ENCODE peak calls at places on chromosomes 7 and 10, in four cellular contexts. F is HL-60, D is K562, M is GM12878. B is an unnamed sample.

GRCh38 chr7:134174797-134175261 is 47.7 kb downstream of the LRGUK start:
- DNase-seq in F (peak), D (peak), M (peak), B (peak)

GRCh38 chr7:108314049-108314448 is 142.2 kb downstream of the NRCAM start:
- DNase-seq in M (no peak), D (no peak), F (no peak), B (no peak)

GRCh38 chr7:123054357-123055133 is 59.0 kb upstream of the TAS2R16 start:
- DNase-seq in D (no peak), M (no peak), F (no peak), B (no peak)

GRCh38 chr10:101236376-101237079 is 7.3 kb upstream of the LBX1 start:
- DNase-seq in M (no peak), F (no peak), D (peak), B (no peak)

GRCh38 chr7:135342887-135343286 is 109.2 kb downstream of the STRA8 start:
- DNase-seq in D (no peak), F (no peak), M (no peak), B (no peak)

GRCh38 chr7:130844811-130845580 is 111.0 kb upstream of the KLF14 start:
- DNase-seq in F (no peak), D (no peak), M (no peak), B (no peak)

GRCh38 chr7:121282129-121282528 is 46.7 kb upstream of the WNT16 start:
- DNase-seq in D (no peak), M (no peak), F (no peak), B (no peak)

GRCh38 chr10:62816179-62817119 is at the start of gene EGR2:
- DNase-seq in D (peak), F (peak), M (peak), B (peak)

DNA sequence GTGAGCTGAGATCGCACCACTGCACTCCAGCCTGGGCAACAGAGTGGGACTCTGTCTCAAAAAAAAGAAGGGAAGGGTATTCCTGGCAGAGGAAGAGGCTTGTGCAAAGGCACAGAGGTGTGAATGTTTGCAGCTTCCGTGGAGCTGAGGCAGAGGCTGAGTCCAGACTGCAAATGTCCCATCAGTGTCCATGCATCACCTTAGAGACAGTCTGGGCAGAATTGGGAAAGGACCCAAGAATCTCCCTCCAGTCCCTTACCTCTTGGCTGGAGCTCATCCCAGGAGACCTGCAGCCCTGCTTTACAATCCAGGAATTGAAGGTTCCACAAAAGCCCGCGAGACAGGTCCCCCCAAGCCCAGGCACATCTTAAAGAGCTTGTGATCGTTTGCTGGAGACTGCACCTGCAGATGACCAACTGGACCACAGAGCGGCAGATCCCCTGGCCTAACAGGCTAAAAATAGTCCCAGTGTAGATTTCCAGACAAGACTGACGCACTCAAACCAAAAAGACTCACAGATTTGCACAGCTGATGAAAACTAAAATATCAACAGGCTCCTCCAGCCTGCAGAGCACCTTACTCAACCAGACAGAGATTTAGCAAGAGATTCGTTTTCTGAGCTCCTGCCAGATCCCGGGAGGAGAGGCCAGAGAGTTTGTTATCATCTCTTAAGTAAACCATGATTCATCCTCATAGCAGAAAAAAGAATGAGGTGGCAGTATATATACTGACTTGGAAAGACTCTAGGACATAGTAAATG is 22.9 kb upstream of the NANOS1 start:
- DNase-seq in F (no peak), D (no peak), M (no peak), B (no peak)
- TF ChIP-seq SPI1 in F (no peak), D (no peak), M (no peak), B (no peak)

DNA sequence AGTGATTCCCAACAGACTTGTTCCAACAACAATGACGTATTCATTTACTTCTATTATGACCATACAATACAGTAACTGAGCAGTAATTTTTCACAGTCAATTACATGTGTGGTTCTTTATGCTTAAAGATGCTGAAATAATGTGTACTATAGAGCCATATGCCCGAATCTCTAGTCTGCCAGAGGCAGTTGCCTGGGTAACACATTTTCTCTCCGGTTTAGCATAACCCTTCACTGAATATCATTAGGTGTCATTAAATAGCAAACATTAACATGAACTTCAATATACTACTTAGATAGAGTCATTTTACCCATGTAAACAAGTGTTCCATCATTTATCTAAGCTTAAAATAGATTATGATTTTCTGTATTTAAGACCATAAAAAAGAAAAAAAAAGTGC is 74.9 kb downstream of the SLC25A13 start:
- DNase-seq in M (no peak), D (no peak), F (no peak), B (no peak)
- TF ChIP-seq SPI1 in M (no peak), D (no peak), F (no peak), B (no peak)

DNA sequence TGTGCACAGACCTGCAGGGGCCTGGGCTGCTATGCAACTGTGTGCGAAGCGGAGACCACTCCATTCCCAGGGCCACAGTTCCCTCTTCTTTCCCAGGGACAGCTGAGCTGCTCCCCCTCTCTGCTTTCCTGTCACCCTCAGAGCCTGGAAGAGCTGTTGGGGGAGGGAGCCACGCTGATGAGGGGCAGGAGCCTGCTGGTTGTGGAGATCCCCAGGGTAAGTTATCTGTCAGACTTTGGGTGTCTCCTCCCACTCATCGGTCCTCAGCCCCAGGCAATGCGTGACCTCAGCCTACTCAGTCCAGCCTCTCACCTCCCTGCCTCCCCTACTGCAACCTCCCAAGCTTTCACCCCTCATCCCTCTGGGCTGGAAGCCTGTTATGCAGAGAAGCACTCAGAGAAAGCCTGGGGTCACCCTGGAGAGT is 53.5 kb downstream of the ZNF467 start:
- DNase-seq in F (no peak), D (peak), M (no peak), B (no peak)
- TF ChIP-seq SPI1 in F (no peak), D (no peak), M (no peak), B (no peak)

GRCh38 chr10:129694633-129695356 is 227.8 kb downstream of the MGMT start:
- DNase-seq in M (no peak), D (no peak), F (no peak), B (no peak)
- TF ChIP-seq SPI1 in M (no peak), D (no peak), F (no peak), B (no peak)

DNA sequence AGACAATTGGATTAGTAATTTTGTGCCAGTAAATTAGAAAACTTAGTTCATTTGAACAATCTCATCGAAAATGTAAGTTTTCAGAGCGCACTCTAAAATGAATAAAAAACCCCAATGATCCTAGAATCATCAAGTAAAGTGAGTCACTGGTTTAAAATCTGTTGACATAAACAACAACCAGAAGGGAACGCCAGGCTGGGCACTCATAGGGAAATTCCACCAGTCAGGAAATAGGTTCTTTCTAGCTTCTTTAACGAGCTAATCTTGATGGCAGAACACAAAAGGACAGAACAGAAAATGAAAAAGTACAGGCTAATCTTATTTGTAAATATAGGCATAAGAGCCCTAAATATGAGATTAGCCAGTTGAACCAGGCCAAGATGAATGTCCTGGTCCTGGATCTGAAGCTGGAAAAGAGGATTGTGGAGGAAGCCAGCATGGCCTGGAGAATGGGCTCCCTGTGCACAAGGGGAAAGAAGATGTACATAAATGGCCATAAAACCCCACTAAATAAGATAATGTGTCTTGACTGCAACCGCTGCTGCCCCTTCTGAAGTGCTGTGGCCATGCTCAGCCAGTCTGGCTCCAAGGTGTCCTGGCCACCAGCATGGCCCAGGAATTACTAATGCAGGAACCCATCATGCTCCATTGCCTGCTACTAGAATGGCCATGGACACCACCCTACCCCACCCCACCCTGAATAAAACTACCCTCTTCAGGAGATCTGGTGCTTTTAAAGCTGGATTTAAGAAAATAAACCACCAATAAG is 114.0 kb downstream of the WDFY4 start:
- DNase-seq in F (no peak), D (no peak), M (no peak), B (no peak)
- TF ChIP-seq SPI1 in F (no peak), D (no peak), M (no peak), B (no peak)

GRCh38 chr7:482521-483083 is 37.0 kb downstream of the PDGFA start:
- DNase-seq in F (no peak), D (no peak), M (no peak), B (no peak)

GRCh38 chr7:479948-480499 is 39.6 kb downstream of the PDGFA start:
- DNase-seq in M (no peak), F (no peak), D (peak), B (no peak)

GRCh38 chr7:481219-481930 is 38.3 kb downstream of the PDGFA start:
- DNase-seq in F (no peak), M (no peak), D (no peak), B (no peak)

GRCh38 chr7:479115-479947 is 40.3 kb downstream of the PDGFA start:
- DNase-seq in M (no peak), D (no peak), F (no peak), B (no peak)

GRCh38 chr7:480531-481218 is 39.0 kb downstream of the PDGFA start:
- DNase-seq in M (no peak), D (peak), F (no peak), B (no peak)
- TF ChIP-seq SPI1 in M (no peak), D (no peak), F (no peak), B (no peak)

GRCh38 chr10:71725998-71726672 is 6.6 kb upstream of the C10orf105 start:
- DNase-seq in M (no peak), F (no peak), D (peak), B (no peak)

GRCh38 chr10:71725249-71725648 is 5.7 kb upstream of the C10orf105 start:
- DNase-seq in F (no peak), D (no peak), M (no peak), B (no peak)

GRCh38 chr10:71728218-71728737 is 8.7 kb upstream of the C10orf105 start:
- DNase-seq in M (peak), D (no peak), F (no peak), B (no peak)

GRCh38 chr10:71727429-71728217 is 8.0 kb upstream of the C10orf105 start:
- DNase-seq in M (peak), F (no peak), D (no peak), B (peak)

GRCh38 chr10:71726673-71727428 is 7.3 kb upstream of the C10orf105 start:
- DNase-seq in M (peak), D (no peak), F (no peak), B (no peak)
- TF ChIP-seq SPI1 in M (no peak), D (no peak), F (no peak), B (no peak)

DNA sequence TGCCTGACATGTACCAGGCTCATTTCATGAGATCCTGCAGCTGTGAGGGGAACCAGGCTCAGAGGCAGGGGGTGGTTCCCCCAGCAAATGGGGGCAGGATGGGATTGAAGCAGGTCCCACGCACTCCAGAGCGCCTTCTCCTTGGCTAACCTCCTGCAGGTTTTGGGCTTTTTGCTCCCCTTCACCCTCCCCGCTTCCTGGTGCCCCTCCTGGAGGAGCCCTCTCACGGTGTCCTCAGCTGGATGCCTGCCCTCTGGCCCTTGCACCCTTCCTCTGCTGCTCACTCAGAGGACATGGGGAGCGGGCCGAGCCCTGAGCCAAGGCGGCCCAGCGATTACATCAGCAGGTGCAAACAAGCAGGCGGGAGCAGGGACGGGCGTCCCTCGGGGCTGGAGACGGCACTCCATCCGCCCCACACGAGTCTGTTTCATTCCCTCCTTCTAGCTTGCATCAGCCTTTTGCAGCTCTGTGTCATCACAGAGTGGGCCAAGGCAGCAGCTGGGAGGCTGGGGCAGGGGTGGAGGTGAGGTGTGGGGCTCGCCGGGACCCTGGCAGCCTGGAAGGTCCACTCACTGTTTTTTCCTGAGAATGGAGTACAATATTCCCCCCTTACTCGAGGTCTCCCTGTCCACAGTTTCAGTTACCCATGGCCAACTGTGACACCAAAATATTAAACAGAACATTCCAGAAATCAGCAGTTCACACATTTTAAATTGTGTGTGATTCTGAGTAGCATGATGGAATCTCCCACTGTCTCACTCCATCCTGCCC is 52.7 kb upstream of the SLC29A3 start:
- DNase-seq in M (no peak), D (peak), F (no peak), B (no peak)
- TF ChIP-seq SPI1 in M (no peak), D (no peak), F (no peak), B (no peak)